ENCODE peak calls at places on chromosomes 7 and 10, in four cellular contexts. J, N, K and H are unnamed samples. For H3K27me3, the result is how much of the 10 kb centered on the place peaks cover.

GRCh38 chr10:106560925-106561640 is 603.4 kb downstream of the SORCS1 start:
- DNase-seq in N (no peak), K (no peak), J (no peak), H (no peak)

GRCh38 chr7:21352540-21353387 is 75.1 kb upstream of the SP4 start:
- DNase-seq in N (no peak), K (no peak), J (no peak), H (no peak)

GRCh38 chr10:97468162-97468561 is 22.2 kb downstream of the ZDHHC16 start:
- DNase-seq in N (no peak), J (no peak), K (no peak), H (no peak)

GRCh38 chr10:31431021-31431420 is 112.0 kb downstream of the ZEB1 start:
- DNase-seq in J (no peak), K (peak), N (no peak), H (no peak)

GRCh38 chr10:57579926-57580325 is 687.8 kb downstream of the IPMK start:
- DNase-seq in N (no peak), K (peak), J (no peak), H (no peak)

GRCh38 chr7:21690717-21691116 is 147.9 kb downstream of the DNAH11 start:
- DNase-seq in N (no peak), K (no peak), J (no peak), H (no peak)

GRCh38 chr10:70557876-70558275 is 44.7 kb downstream of the PRF1 start:
- DNase-seq in K (no peak), J (no peak), N (no peak), H (no peak)

GRCh38 chr7:155962968-155963300 is 150.7 kb upstream of the SHH start:
- DNase-seq in J (no peak), K (no peak), N (peak), H (no peak)

GRCh38 chr10:21174670-21175495 is 277.8 kb upstream of the NEBL start:
- DNase-seq in N (no peak), K (no peak), J (no peak), H (no peak)

GRCh38 chr10:35394411-35394851 is 58.1 kb downstream of the CCNY start:
- DNase-seq in J (no peak), K (no peak), N (no peak), H (peak)

GRCh38 chr7:2873686-2874551 is 29.8 kb upstream of the GNA12 start:
- DNase-seq in J (peak), N (no peak), K (no peak), H (peak)

GRCh38 chr7:7221602-7222038 is 39.3 kb downstream of the C1GALT1 start:
- DNase-seq in K (no peak), N (no peak), J (no peak), H (peak)

GRCh38 chr7:121042899-121043298 is 54.4 kb downstream of the CPED1 start:
- DNase-seq in K (no peak), N (no peak), J (no peak), H (no peak)

GRCh38 chr7:93957767-93958166 is 36.2 kb downstream of the GNG11 start:
- DNase-seq in K (no peak), N (no peak), J (no peak), H (no peak)

GRCh38 chr10:22334414-22335203 is 10.7 kb upstream of the SPAG6 start:
- DNase-seq in J (no peak), K (no peak), N (peak), H (no peak)

GRCh38 chr7:17371656-17372524 is 73.4 kb downstream of the AHR start:
- DNase-seq in N (no peak), K (peak), J (no peak), H (peak)

GRCh38 chr7:129768614-129769399 is 157.3 kb downstream of the NRF1 start:
- DNase-seq in K (no peak), J (peak), N (no peak), H (no peak)

GRCh38 chr10:71494980-71495381 is 98.3 kb downstream of the CDH23 start:
- DNase-seq in K (no peak), N (no peak), J (no peak), H (no peak)

GRCh38 chr7:105026750-105027149 is 12.7 kb downstream of the KMT2E start:
- DNase-seq in K (no peak), J (no peak), N (no peak), H (no peak)

GRCh38 chr10:124802313-124802675 is 675 bp downstream of the ABRAXAS2 start:
- DNase-seq in K (no peak), J (no peak), N (no peak), H (peak)

GRCh38 chr7:117012284-117013174 is 59.2 kb downstream of the ST7 start:
- DNase-seq in N (no peak), K (peak), J (no peak), H (peak)

GRCh38 chr7:55977831-55978230 is 13.4 kb downstream of the NIPSNAP2 start:
- DNase-seq in N (no peak), K (no peak), J (no peak), H (peak)

GRCh38 chr10:110382695-110383094 is 78.0 kb upstream of the SMNDC1 start:
- DNase-seq in K (no peak), N (no peak), J (no peak), H (no peak)

GRCh38 chr7:81887098-81887497 is 117.3 kb upstream of the HGF start:
- DNase-seq in J (no peak), N (no peak), K (no peak), H (peak)

GRCh38 chr10:125190961-125191360 is 30.6 kb upstream of the CTBP2 start:
- DNase-seq in K (no peak), N (no peak), J (no peak), H (no peak)

GRCh38 chr7:79822620-79823240 is 311.9 kb upstream of the GNAI1 start:
- DNase-seq in N (no peak), J (no peak), K (no peak), H (no peak)

GRCh38 chr7:149856-150636 is 42.3 kb upstream of the FAM20C start:
- DNase-seq in N (peak), K (no peak), J (no peak), H (no peak)

GRCh38 chr7:137820677-137821420 is 25.9 kb downstream of the DGKI start:
- DNase-seq in N (peak), K (no peak), J (no peak), H (no peak)

GRCh38 chr7:137476937-137477336 is 133.4 kb upstream of the PTN start:
- DNase-seq in N (no peak), K (no peak), J (no peak), H (no peak)

GRCh38 chr10:31315453-31315852 is 3.6 kb upstream of the ZEB1 start:
- DNase-seq in J (no peak), N (no peak), K (no peak), H (peak)

GRCh38 chr7:117084286-117084685 is 131.0 kb downstream of the ST7 start:
- DNase-seq in N (no peak), J (no peak), K (no peak), H (no peak)

GRCh38 chr7:104960741-104961479 is 53.1 kb upstream of the KMT2E start:
- DNase-seq in J (no peak), K (no peak), N (no peak), H (peak)

GRCh38 chr10:85459906-85460305 is 906.7 kb downstream of the GRID1 start:
- DNase-seq in J (no peak), K (no peak), N (no peak), H (no peak)

GRCh38 chr10:34996843-34997242 is 93.3 kb downstream of the CUL2 start:
- DNase-seq in K (no peak), N (no peak), J (no peak), H (no peak)

GRCh38 chr10:44295619-44296222 is 89.2 kb downstream of the CXCL12 start:
- DNase-seq in N (no peak), K (no peak), J (no peak), H (no peak)

GRCh38 chr10:95756061-95756751 is at the start of gene ENTPD1:
- DNase-seq in J (no peak), N (no peak), K (no peak), H (peak)

GRCh38 chr10:12319085-12319484 is 30.3 kb upstream of the CAMK1D start:
- DNase-seq in K (no peak), N (no peak), J (no peak), H (no peak)

DNA sequence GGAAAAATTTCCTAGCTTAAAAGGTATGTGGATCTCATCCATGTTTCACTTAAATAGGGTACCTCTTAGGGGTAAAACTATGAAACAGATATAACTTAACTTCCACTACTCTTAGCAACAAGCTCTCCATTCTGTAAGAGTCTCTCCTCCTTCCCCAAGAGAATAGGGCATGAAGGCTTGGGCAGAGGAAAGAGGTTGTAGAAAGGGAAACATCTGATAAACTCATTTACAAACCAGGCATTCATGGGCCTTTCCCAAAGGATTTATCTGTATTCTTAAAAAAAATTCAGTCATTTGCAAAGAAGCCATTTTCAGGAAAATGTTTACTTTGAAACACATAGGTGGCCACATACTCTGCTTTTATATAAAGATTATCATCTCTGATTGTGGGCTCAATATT is 82.7 kb downstream of the SEMA3A start:
- DNase-seq in N (no peak), K (no peak), J (no peak), H (no peak)
- TF ChIP-seq JUN in N (no peak), K (no peak), J (no peak), H (no peak)

DNA sequence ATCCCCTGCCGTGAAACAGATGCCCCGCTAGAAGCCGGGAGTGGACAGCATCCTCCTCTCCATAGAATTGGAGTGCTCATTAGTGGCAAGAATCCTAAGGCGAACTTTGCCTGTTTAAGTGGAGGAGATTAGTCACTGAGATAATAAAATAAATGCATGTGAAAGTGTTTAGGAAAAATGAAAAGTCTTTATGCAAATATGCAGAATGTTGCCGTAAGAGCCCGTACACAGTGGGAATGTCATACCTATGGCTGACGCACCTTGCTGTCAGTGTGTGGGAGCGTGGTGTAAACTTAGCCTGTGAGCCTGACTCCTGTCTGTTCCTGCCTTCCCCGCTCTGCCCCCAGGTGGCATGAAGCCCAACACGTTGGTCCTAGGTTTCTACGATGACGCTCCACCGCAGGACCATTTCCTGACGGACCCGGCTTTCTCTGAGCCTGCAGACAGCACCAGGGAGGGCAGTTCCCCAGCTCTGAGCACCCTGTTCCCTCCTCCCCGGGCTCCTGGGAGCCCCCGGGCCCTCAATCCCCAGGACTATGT is 1.7 kb upstream of the TRIP6 start:
- DNase-seq in N (no peak), J (no peak), K (no peak), H (peak)
- TF ChIP-seq CTCF in N (peak), J (no peak), K (no peak), H (peak)

GRCh38 chr10:117131390-117132327 is 6.4 kb downstream of the VAX1 start:
- DNase-seq in K (no peak), N (peak), J (no peak), H (no peak)
- H3K27me3 ChIP-seq in K (half or more), N (half or more), J (under half), H (half or more)

GRCh38 chr7:134331393-134331792 is 14.7 kb upstream of the SLC35B4 start:
- DNase-seq in K (no peak), N (no peak), J (no peak), H (no peak)

GRCh38 chr7:134328900-134329299 is 12.2 kb upstream of the SLC35B4 start:
- DNase-seq in J (no peak), K (no peak), N (no peak), H (no peak)

GRCh38 chr7:134330990-134331389 is 14.3 kb upstream of the SLC35B4 start:
- DNase-seq in N (no peak), K (no peak), J (no peak), H (no peak)

GRCh38 chr7:134329614-134330316 is 13.0 kb upstream of the SLC35B4 start:
- DNase-seq in N (no peak), K (no peak), J (no peak), H (no peak)

DNA sequence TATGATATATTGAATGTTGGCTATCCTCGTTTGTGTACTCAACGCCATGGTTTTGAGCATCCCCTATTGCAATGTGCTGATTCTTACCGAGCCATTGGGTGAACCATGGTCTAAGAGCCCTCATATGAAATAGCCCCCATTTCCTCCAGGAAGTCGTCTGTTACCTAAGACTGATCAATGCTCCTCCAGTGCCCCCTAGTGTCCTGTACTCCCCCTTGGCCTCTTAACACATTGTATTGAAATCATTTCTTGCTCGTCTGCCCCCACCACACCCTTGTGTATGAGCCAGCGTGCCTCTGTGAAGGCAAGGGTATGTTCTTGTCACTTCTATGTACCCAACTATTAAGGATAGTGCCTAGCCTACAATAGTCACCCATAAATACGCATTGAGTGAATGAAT is 11.2 kb upstream of the SLC35B4 start:
- DNase-seq in K (peak), N (peak), J (peak), H (peak)
- TF ChIP-seq JUN in K (no peak), N (no peak), J (peak), H (no peak)

DNA sequence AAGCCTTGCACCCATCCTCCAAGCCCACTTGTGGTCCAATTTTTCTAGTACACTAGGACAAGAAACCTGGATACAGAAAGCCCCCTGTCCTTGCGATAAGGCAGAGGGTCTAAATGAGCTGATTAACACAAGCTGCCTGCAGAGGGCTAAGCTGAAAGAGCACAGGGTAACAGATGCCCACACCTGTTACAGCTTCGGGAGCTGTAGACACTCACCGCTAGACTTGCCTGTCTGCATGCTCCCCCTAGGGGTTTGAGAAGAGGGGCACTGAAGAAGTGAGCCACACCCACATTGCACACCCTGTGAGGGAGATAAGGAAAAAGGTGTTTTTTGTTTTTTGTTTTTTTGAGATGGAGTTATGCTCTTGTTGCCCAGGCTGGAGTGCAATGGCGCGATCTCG is 386.5 kb upstream of the AUTS2 start:
- DNase-seq in K (no peak), N (peak), J (no peak), H (no peak)
- TF ChIP-seq CTCF in K (no peak), N (peak), J (peak), H (no peak)